ENCODE peak calls at places on chromosomes 6 and 20, in six cellular contexts. C is fibroblast of lung, R is mesendoderm, D is neuronal stem cell, M is GM12878, W is IMR-90. Y is an unnamed sample.

GRCh38 chr6:14117158-14118090 is at the start of gene CD83:
- DNase-seq in C (peak), R (peak), D (peak), M (no peak), W (peak), Y (peak)

GRCh38 chr6:45400021-45400420 is 22.3 kb upstream of the SUPT3H start:
- DNase-seq in C (no peak), R (no peak), D (no peak), M (no peak), W (no peak), Y (no peak)

GRCh38 chr6:150491131-150491795 is 108.4 kb upstream of the PLEKHG1 start:
- DNase-seq in C (peak), R (no peak), D (no peak), M (peak), W (no peak), Y (no peak)

GRCh38 chr20:57869291-57869950 is 159.6 kb upstream of the PMEPA1 start:
- DNase-seq in C (no peak), R (no peak), D (no peak), M (no peak), W (no peak), Y (no peak)

GRCh38 chr6:134065706-134066105 is 13.3 kb upstream of the SLC2A12 start:
- DNase-seq in C (peak), R (peak), D (no peak), M (no peak), W (peak), Y (no peak)

GRCh38 chr6:43229803-43230239 is 540 bp upstream of the DNPH1 start:
- DNase-seq in C (no peak), R (no peak), D (no peak), M (no peak), W (no peak), Y (no peak)

GRCh38 chr6:69865126-69865525 is 1.2 kb upstream of the COL19A1 start:
- DNase-seq in C (peak), R (no peak), D (no peak), M (no peak), W (peak), Y (no peak)

GRCh38 chr20:62523473-62524203 is 47.8 kb upstream of the GATA5 start:
- DNase-seq in C (no peak), R (peak), D (no peak), M (no peak), W (no peak), Y (no peak)

GRCh38 chr6:110826236-110827129 is 11.2 kb upstream of the CDK19 start:
- DNase-seq in C (no peak), R (peak), D (no peak), M (no peak), W (peak), Y (no peak)

GRCh38 chr6:94130458-94130857 is 711.1 kb upstream of the EPHA7 start:
- DNase-seq in C (no peak), R (no peak), D (peak), M (no peak), W (no peak), Y (no peak)

GRCh38 chr20:13736792-13737191 is 47.9 kb downstream of the ESF1 start:
- DNase-seq in C (peak), R (no peak), D (no peak), M (no peak), W (peak), Y (no peak)

GRCh38 chr6:110543106-110543505 is 66.7 kb upstream of the SLC22A16 start:
- DNase-seq in C (no peak), R (no peak), D (no peak), M (no peak), W (no peak), Y (no peak)

GRCh38 chr6:52728394-52728793 is 34.9 kb downstream of the GSTA2 start:
- DNase-seq in C (peak), R (no peak), D (no peak), M (no peak), W (no peak), Y (no peak)

GRCh38 chr6:162344935-162345599 is 382.5 kb downstream of the PRKN start:
- DNase-seq in C (peak), R (no peak), D (no peak), M (no peak), W (no peak), Y (no peak)

GRCh38 chr6:23522751-23523527 is 603.1 kb upstream of the NRSN1 start:
- DNase-seq in C (no peak), R (no peak), D (no peak), M (no peak), W (no peak), Y (no peak)

GRCh38 chr6:79234150-79235022 is at the start of gene HMGN3:
- DNase-seq in C (peak), R (peak), D (peak), M (peak), W (peak), Y (peak)

GRCh38 chr6:149439626-149440025 is 39.6 kb downstream of the SUMO4 start:
- DNase-seq in C (no peak), R (no peak), D (no peak), M (no peak), W (no peak), Y (no peak)

GRCh38 chr20:44581515-44581914 is 864 bp upstream of the PKIG start:
- DNase-seq in C (no peak), R (no peak), D (no peak), M (no peak), W (no peak), Y (no peak)
- H3K9ac ChIP-seq in C (no peak), R (no peak), D (no peak), M (no peak), W (no peak), Y (no peak)

DNA sequence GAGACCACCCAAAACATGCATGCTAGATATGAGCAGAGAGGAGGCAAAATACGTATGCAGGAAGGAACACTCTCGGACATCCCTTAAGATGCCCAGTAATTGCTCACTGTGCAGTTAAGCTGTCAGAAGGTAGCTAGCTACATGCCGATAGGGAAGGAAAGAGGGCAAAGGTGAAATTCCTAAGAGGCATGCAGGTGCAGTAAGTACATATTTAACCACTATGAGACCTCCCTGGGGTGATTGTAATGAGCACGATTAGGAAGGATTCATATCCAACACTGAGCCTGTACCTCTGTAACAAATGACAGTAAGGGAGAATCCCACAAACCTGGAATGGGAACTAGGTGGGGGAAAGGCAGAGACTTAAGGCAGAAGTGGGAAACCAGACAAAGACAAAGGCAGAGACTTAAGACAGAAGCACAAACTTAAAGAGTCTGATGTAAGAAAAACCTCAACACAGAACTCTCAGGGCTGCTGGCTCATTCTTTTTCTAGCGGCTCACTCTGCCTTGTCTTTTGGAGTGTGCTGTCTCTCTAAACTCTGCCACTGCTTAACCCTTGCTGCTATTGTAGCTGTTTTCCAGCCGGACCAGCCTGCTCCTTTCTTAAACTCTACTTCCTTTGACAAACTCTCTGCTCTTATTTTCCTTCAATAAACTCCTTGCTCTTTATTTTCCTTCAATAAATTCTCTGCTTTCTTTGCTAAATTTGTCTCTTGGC is 148.1 kb downstream of the UBE3D start:
- DNase-seq in C (peak), R (no peak), D (no peak), M (no peak), W (peak), Y (no peak)
- H3K9ac ChIP-seq in C (no peak), R (no peak), D (no peak), M (no peak), W (no peak), Y (no peak)

GRCh38 chr6:100269189-100269588 is 195.5 kb downstream of the SIM1 start:
- DNase-seq in C (peak), R (no peak), D (no peak), M (no peak), W (peak), Y (no peak)

GRCh38 chr6:100266512-100266911 is 198.2 kb downstream of the SIM1 start:
- DNase-seq in C (no peak), R (no peak), D (no peak), M (no peak), W (no peak), Y (no peak)

GRCh38 chr6:100267002-100267401 is 197.7 kb downstream of the SIM1 start:
- DNase-seq in C (peak), R (no peak), D (no peak), M (no peak), W (no peak), Y (no peak)

GRCh38 chr6:100267721-100268123 is 197.0 kb downstream of the SIM1 start:
- DNase-seq in C (peak), R (no peak), D (no peak), M (no peak), W (peak), Y (no peak)

DNA sequence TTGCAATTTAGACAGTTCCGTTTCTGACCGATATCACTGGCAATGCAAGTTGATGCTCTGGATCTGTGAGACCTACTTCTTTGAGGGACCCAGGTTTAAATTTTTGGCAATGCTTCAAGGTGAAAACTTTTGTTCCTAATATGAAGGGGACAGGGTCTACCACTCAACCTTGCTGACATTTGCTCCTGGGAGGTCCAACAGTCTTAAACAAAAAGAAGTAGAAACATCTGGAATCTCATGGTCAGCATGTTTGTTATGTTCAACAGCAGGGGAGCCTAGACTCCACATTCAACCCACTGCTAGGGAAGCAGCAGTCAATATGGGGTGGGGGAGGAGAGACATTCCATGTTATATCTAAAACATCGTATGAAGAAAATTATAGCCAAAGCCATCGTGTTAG is 196.4 kb downstream of the SIM1 start:
- DNase-seq in C (no peak), R (no peak), D (no peak), M (no peak), W (no peak), Y (no peak)
- H3K9ac ChIP-seq in C (no peak), R (no peak), D (no peak), M (no peak), W (no peak), Y (no peak)

GRCh38 chr6:31168606-31169005 is 1.9 kb downstream of the POU5F1 start:
- DNase-seq in C (no peak), R (no peak), D (no peak), M (no peak), W (no peak), Y (no peak)
- H3K9ac ChIP-seq in C (no peak), R (peak), D (no peak), M (no peak), W (no peak), Y (no peak)

DNA sequence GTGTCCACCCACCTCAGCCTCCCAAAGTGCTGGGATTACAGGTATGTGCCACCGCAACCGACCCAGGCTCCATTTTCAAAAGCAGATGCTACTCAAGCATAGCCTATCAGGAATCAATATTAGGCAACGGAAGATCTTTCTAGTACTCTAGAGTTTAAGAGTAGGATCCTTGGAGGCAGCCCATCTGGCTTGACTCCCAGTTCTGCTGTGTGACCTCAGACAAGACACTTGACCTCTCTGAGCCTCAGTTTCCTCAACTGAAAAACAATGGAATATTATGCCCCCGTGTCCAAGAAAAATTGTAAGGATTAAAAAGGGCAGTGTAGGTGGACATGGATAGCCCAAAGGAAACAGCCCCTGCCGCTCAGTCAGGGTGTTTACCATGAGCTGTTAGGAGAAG is 14.5 kb downstream of the ADA start:
- DNase-seq in C (no peak), R (no peak), D (no peak), M (no peak), W (no peak), Y (no peak)
- H3K9ac ChIP-seq in C (no peak), R (no peak), D (no peak), M (no peak), W (no peak), Y (no peak)

DNA sequence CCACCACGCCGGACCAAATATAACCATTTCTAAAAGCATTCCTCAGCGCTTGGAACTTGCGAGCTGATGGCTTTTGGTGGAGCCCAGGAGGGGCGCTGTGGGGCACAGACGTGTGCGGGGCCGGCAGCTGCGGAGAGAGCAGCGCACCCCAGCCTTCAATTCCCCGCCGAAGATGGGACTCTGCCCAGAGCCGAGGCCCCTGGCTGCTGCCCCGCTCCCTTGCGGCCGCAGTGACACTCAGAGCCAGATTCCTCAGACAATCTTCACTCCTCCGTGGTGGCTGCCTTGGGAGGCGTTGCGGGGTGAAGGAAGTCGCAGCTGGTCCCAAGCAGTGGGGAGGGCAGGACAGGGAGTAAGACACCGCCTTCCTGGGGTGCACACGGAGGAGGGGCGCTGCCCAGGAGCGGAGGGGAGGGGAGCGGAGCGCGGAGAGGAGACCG is 87.7 kb downstream of the TMEM242 start:
- DNase-seq in C (peak), R (peak), D (peak), M (no peak), W (peak), Y (peak)
- H3K9ac ChIP-seq in C (no peak), R (peak), D (peak), M (no peak), W (no peak), Y (peak)